ENCODE peak calls at places on chromosomes 2 and 18, in four cellular contexts. A is hepatocyte, Z is upper lobe of right lung, W is prostate gland. M is an unnamed sample.

GRCh38 chr2:36812196-36812595 is 115.7 kb downstream of the VIT start:
- DNase-seq in W (no peak), A (no peak), Z (no peak), M (peak; percentile 15)

GRCh38 chr2:74149249-74149530 is 1.5 kb upstream of the BOLA3 start:
- DNase-seq in W (no peak), Z (no peak), A (no peak), M (no peak)

GRCh38 chr2:158967731-158968395 is 577 bp upstream of the TANC1 start:
- DNase-seq in Z (peak; percentile 74), A (peak; percentile 64), W (peak; percentile 49), M (no peak)

GRCh38 chr2:237581751-237582746 is 8.5 kb downstream of the RAB17 start:
- DNase-seq in W (peak; percentile 83), Z (peak; percentile 67), A (peak; percentile 64), M (no peak)

GRCh38 chr18:11497585-11497984 is 111.8 kb upstream of the SLC35G4 start:
- DNase-seq in W (no peak), Z (no peak), A (no peak), M (no peak)

GRCh38 chr2:187920511-187920910 is 366.3 kb upstream of the TFPI start:
- DNase-seq in A (no peak), Z (no peak), W (no peak), M (no peak)

GRCh38 chr2:195535911-195536522 is 121.0 kb upstream of the SLC39A10 start:
- DNase-seq in Z (peak; percentile 68), W (no peak), A (no peak), M (peak; percentile 61)

GRCh38 chr2:55419514-55420243 is at the start of gene CCDC88A:
- DNase-seq in Z (peak; percentile 98), W (peak; percentile 90), A (peak; percentile 95), M (peak; percentile 83)

GRCh38 chr2:64565358-64565757 is 41.2 kb downstream of the AFTPH start:
- DNase-seq in W (no peak), Z (no peak), A (no peak), M (no peak)

GRCh38 chr2:241948901-241949735 is 79.6 kb downstream of the RTP5 start:
- DNase-seq in W (no peak), Z (no peak), A (no peak), M (no peak)

GRCh38 chr2:218024336-218024735 is 21.5 kb upstream of the TNS1 start:
- DNase-seq in W (no peak), Z (peak; percentile 40), A (no peak), M (no peak)

GRCh38 chr2:101770672-101771071 is 73.2 kb downstream of the MAP4K4 start:
- DNase-seq in A (peak; percentile 40), W (no peak), Z (no peak), M (no peak)

GRCh38 chr2:82109418-82109817 is 1804.9 kb upstream of the LRRTM1 start:
- DNase-seq in A (no peak), Z (no peak), W (no peak), M (no peak)

GRCh38 chr2:120503793-120504571 is 158.0 kb downstream of the INHBB start:
- DNase-seq in W (no peak), A (no peak), Z (no peak), M (no peak)

GRCh38 chr18:27017901-27018500 is 152.5 kb upstream of the AQP4 start:
- DNase-seq in Z (no peak), A (peak; percentile 26), W (no peak), M (no peak)

GRCh38 chr2:67733517-67733916 is 329.3 kb downstream of the C1D start:
- DNase-seq in Z (peak; percentile 67), W (no peak), A (no peak), M (no peak)

GRCh38 chr2:100957971-100958653 is 44.0 kb upstream of the RPL31 start:
- DNase-seq in A (peak; percentile 29), W (peak; percentile 77), Z (no peak), M (no peak)

GRCh38 chr2:164981217-164981990 is 26.1 kb upstream of the SLC38A11 start:
- DNase-seq in A (no peak), Z (no peak), W (no peak), M (no peak)

GRCh38 chr2:229712125-229712524 is 2.2 kb downstream of the DNER start:
- DNase-seq in W (no peak), A (no peak), Z (no peak), M (no peak)
- TF ChIP-seq CTCF in W (no peak), A (peak; percentile 11), Z (no peak), M (no peak)

GRCh38 chr2:210502997-210503621 is 26.6 kb upstream of the LANCL1 start:
- DNase-seq in Z (no peak), A (peak; percentile 71), W (no peak), M (no peak)
- H3K4me3 ChIP-seq in Z (peak overlapping the region; percentile 37), A (no peak overlapping the region), W (no peak overlapping the region), M (no peak overlapping the region)

DNA sequence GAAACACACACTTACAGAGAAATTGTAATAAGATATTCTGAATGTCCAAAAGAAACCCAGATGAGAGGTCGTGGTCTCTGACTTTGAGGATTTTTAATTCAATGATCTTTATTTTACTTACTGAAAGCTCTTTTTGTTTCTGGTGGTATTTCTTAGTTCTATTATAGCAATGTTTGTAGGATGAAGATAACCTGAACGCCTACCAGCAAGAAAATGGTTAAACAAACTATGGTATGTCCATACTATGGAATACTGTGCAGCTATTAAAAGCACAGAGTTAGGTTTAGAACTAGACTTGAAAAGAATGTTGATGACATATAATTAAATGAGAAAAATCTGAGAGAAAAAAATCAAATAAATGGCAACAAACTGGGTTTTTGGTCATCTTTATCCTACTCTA is 60.3 kb downstream of the LPIN2 start:
- DNase-seq in W (no peak), A (no peak), Z (no peak), M (no peak)
- H3K4me1 ChIP-seq in W (no peaks in the 10 kb centered on the region), A (peaks cover 5% of the 10 kb centered on the region), Z (peaks cover 2% of the 10 kb centered on the region), M (peaks cover 56% of the 10 kb centered on the region)

DNA sequence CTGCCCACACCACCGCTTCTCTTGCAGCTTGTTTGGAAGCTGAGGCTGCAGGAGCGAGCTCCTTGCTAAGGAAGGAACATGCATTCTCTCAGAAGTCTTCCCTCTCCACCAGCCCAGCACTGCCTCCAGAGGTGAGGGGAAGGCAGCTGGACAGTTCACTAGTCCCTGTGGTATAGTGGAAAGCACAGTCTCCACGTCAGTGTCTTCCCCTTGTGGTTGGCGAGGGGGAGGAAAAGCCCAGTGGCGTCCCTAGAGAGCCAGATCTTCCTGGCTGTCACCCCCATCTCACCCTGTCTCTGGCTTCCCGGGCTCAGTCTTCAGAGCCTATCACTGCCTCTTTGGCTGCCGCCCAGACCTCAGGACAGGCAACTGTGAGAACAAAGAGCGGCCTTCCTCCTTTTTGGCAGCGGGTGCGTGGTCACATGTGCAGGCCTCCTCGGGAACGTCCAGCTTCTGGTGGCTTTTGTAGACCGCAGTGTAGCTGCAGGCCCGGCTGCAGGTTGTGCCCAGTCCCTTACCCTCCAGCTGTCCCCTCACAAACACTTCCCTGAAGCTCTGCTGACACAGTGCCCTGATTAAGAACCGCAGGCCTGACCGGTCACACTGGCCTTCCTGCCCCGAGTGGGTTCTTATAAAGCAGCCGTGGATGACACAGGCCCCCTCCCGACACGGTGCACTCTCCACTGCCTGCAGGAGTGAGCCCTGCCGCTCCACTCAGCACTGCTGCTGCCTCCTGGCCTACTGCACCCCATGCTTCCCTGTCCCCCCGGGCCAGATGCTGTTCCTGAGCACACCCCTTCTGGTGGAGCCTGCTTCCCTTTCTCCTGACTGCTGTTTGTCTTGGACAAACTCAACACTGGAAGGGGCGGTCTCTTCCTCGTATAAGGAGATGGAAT is 90.9 kb downstream of the RNF144A start:
- DNase-seq in A (no peak), W (peak; percentile 90), Z (peak; percentile 84), M (no peak)
- TF ChIP-seq CTCF in A (peak; percentile 15), W (peak; percentile 25), Z (peak; percentile 50), M (no peak)

GRCh38 chr2:26249625-26250024 is 4.9 kb downstream of the HADHB start:
- DNase-seq in W (no peak), Z (no peak), A (no peak), M (no peak)

GRCh38 chr2:26245231-26245732 is 543 bp downstream of the HADHB start:
- DNase-seq in Z (peak; percentile 76), W (peak; percentile 24), A (peak; percentile 71), M (no peak)

GRCh38 chr2:26245810-26246209 is 1.1 kb downstream of the HADHB start:
- DNase-seq in A (no peak), W (no peak), Z (no peak), M (no peak)

GRCh38 chr2:26244479-26245230 is at the start of the genes HADHA and HADHB:
- DNase-seq in A (peak; percentile 95), Z (peak; percentile 96), W (peak; percentile 83), M (peak; percentile 85)

DNA sequence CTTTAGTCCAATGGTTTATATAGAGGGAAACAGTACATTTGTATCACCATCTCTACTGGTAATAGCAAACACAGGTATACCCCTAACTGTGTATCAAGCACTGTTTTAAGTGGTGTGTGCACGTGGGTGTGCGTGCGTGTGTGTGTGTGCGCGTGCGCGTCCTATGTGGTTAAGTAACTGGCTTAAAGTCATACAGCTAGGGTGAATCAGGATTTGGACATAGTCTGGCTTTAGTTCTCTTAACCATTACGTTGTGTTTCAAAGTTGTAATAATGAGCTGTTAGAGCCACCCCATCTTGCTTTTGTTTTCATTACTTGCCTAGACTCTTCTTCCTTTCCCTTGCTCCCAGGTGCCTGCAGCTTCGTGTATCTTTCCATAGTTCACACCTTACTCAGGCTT is 2.1 kb downstream of the HADHB start:
- DNase-seq in Z (no peak), W (no peak), A (no peak), M (no peak)
- H3K4me3 ChIP-seq in Z (no peak overlapping the region), W (no peak overlapping the region), A (no peak overlapping the region), M (no peak overlapping the region)

GRCh38 chr2:113891265-113891959 is 1.5 kb downstream of the ACTR3 start:
- DNase-seq in A (no peak), Z (no peak), W (no peak), M (no peak)
- H3K4me1 ChIP-seq in A (peaks cover 33% of the 10 kb centered on the region), Z (peaks cover 57% of the 10 kb centered on the region), W (peaks cover 6% of the 10 kb centered on the region), M (peaks cover 74% of the 10 kb centered on the region)

DNA sequence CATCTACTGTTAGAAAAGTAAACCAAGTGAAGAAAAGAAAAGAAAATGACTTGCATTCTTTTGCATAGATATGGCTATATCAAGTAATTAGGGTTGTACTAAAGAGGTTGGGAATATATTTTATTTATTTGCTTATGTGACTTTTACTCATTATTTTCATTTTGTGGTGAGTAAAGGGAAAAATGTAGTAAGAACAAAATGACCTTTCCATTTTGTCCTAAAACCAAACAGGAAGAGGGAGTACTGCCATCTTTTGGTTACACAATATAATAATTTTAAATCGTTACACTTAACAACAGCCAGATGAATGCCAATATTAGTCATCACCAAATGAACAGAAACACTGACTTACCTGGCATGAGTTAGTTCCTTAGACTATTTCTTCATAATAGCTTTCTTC is 47.3 kb upstream of the NDUFV2 start:
- DNase-seq in W (no peak), A (no peak), Z (no peak), M (no peak)
- TF ChIP-seq CTCF in W (peak; percentile 28), A (peak; percentile 22), Z (peak; percentile 33), M (no peak)

GRCh38 chr2:19796036-19796703 is 105.6 kb downstream of the TTC32 start:
- DNase-seq in Z (no peak), W (no peak), A (no peak), M (no peak)
- H3K4me3 ChIP-seq in Z (no peak overlapping the region), W (no peak overlapping the region), A (no peak overlapping the region), M (no peak overlapping the region)